ENCODE peak calls at places on chromosome 12, in six cellular contexts. J is A673, P is cardiac fibroblast, Z is suprapubic skin, X is upper lobe of right lung, O is lower leg skin. G is an unnamed sample.

GRCh38 chr12:62834971-62835547 is 99.9 kb downstream of the PPM1H start:
- DNase-seq in J (no peak), P (peak), Z (no peak), X (no peak), O (no peak), G (no peak)

GRCh38 chr12:60148109-60148508 is 552.3 kb downstream of the SLC16A7 start:
- DNase-seq in J (no peak), P (peak), Z (no peak), X (no peak), O (no peak), G (no peak)

GRCh38 chr12:46371718-46372130 is 849 bp downstream of the SLC38A2 start:
- DNase-seq in J (no peak), P (no peak), Z (peak), X (peak), O (peak), G (peak)

GRCh38 chr12:49819786-49820185 is 8.4 kb downstream of the NCKAP5L start:
- DNase-seq in J (no peak), P (no peak), Z (no peak), X (no peak), O (no peak), G (no peak)

GRCh38 chr12:110741795-110742717 is 635 bp downstream of the PPP1CC start:
- DNase-seq in J (peak), P (peak), Z (peak), X (no peak), O (no peak), G (no peak)

GRCh38 chr12:44874981-44875416 is 1.1 kb downstream of the NELL2 start:
- DNase-seq in J (peak), P (no peak), Z (no peak), X (no peak), O (peak), G (no peak)

GRCh38 chr12:92702754-92703679 is at the start of gene PLEKHG7:
- DNase-seq in J (no peak), P (no peak), Z (no peak), X (no peak), O (no peak), G (no peak)

GRCh38 chr12:19220205-19220604 is 90.7 kb downstream of the PLEKHA5 start:
- DNase-seq in J (peak), P (peak), Z (no peak), X (no peak), O (no peak), G (no peak)

GRCh38 chr12:62955678-62956077 is 20.7 kb upstream of the PPM1H start:
- DNase-seq in J (no peak), P (no peak), Z (no peak), X (no peak), O (no peak), G (no peak)

GRCh38 chr12:120999191-121000120 is 16.8 kb downstream of the C12orf43 start:
- DNase-seq in J (no peak), P (peak), Z (no peak), X (no peak), O (no peak), G (no peak)

GRCh38 chr12:80846930-80847329 is 90.8 kb downstream of the LIN7A start:
- DNase-seq in J (peak), P (no peak), Z (no peak), X (no peak), O (no peak), G (no peak)

GRCh38 chr12:39505025-39505424 is 62.1 kb upstream of the KIF21A start:
- DNase-seq in J (no peak), P (no peak), Z (no peak), X (no peak), O (no peak), G (no peak)

GRCh38 chr12:74292351-74293194 is 245.1 kb upstream of the ATXN7L3B start:
- DNase-seq in J (no peak), P (no peak), Z (no peak), X (no peak), O (no peak), G (no peak)

GRCh38 chr12:94768398-94769039 is 118.2 kb upstream of the TMCC3 start:
- DNase-seq in J (peak), P (no peak), Z (no peak), X (no peak), O (no peak), G (no peak)

GRCh38 chr12:47190271-47190750 is 110.6 kb upstream of the AMIGO2 start:
- DNase-seq in J (no peak), P (peak), Z (no peak), X (no peak), O (no peak), G (no peak)

GRCh38 chr12:125124320-125124966 is 59.2 kb downstream of the AACS start:
- DNase-seq in J (no peak), P (no peak), Z (no peak), X (no peak), O (no peak), G (no peak)
- H3K4me3 ChIP-seq in J (no peak), P (no peak), Z (no peak), X (no peak), O (no peak), G (no peak)

GRCh38 chr12:114684098-114684869 is at the start of gene TBX3:
- DNase-seq in J (peak), P (peak), Z (peak), X (peak), O (peak), G (peak)

GRCh38 chr12:114682101-114682919 is 1.7 kb downstream of the TBX3 start:
- DNase-seq in J (no peak), P (no peak), Z (no peak), X (no peak), O (no peak), G (no peak)

GRCh38 chr12:114682920-114683708 is 861 bp downstream of the TBX3 start:
- DNase-seq in J (peak), P (peak), Z (no peak), X (no peak), O (no peak), G (no peak)

GRCh38 chr12:114684870-114685273 is 897 bp upstream of the TBX3 start:
- DNase-seq in J (no peak), P (no peak), Z (no peak), X (no peak), O (no peak), G (no peak)

DNA sequence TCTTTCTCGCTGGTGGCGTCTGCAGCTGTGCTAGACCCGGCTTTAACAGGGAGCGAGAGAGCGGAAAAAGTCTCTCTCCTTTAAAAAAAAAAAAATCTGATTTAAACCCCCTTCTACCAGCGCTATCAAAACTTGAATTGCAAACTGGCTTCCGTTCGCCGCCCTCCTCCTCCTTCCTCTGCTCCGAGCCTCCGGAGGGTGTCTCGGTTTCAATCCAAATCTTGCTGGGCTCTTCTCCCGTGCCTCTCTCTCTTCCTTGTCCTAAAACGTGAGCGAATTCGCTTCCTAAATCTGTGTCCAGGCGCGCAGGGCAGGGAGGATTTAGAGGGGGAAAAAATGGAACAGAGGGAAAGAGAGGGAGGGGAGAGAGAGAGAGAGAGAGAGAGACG is 272 bp downstream of the TBX3 start:
- DNase-seq in J (no peak), P (no peak), Z (no peak), X (no peak), O (no peak), G (no peak)
- H3K4me3 ChIP-seq in J (peak), P (peak), Z (peak), X (peak), O (peak), G (peak)

GRCh38 chr12:27703720-27704452 is 6.7 kb upstream of the MRPS35 start:
- DNase-seq in J (peak), P (peak), Z (no peak), X (no peak), O (peak), G (peak)
- H3K4me3 ChIP-seq in J (no peak), P (no peak), Z (no peak), X (no peak), O (no peak), G (no peak)

GRCh38 chr12:7129647-7130536 is at the start of gene CLSTN3:
- DNase-seq in J (peak), P (peak), Z (peak), X (peak), O (peak), G (peak)

GRCh38 chr12:7130791-7131501 is 775 bp downstream of the CLSTN3 start:
- DNase-seq in J (peak), P (peak), Z (no peak), X (peak), O (no peak), G (no peak)

GRCh38 chr12:7130537-7130790 is 293 bp downstream of the CLSTN3 start:
- DNase-seq in J (no peak), P (no peak), Z (no peak), X (no peak), O (no peak), G (no peak)

GRCh38 chr12:7128681-7129593 is at the start of gene RBP5:
- DNase-seq in J (no peak), P (no peak), Z (no peak), X (no peak), O (no peak), G (no peak)

DNA sequence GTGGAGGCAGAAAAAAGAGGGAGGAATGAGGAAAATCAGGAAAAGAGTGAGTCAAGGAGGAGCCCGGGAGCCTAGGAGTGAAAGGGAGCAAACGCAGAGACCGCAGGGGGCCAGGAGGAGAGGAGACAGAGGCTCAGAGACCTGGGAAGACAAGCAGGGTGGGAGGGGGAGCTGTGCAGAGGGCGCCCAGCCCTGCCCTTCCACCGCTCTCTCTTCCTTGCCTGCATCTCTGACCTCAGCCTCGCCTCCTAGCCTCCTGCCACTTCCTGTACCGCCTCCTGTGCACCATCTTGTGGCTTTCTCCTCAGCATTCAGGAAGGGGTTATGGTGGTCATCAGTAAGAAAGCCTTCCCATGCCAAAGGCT is 1.3 kb downstream of the CLSTN3 start:
- DNase-seq in J (no peak), P (no peak), Z (no peak), X (no peak), O (no peak), G (no peak)
- H3K4me3 ChIP-seq in J (peak), P (no peak), Z (no peak), X (peak), O (no peak), G (peak)

GRCh38 chr12:55739025-55739378 is 3.9 kb upstream of the GDF11 start:
- DNase-seq in J (no peak), P (no peak), Z (no peak), X (no peak), O (no peak), G (no peak)
- H3K4me3 ChIP-seq in J (peak), P (no peak), Z (peak), X (peak), O (no peak), G (peak)

DNA sequence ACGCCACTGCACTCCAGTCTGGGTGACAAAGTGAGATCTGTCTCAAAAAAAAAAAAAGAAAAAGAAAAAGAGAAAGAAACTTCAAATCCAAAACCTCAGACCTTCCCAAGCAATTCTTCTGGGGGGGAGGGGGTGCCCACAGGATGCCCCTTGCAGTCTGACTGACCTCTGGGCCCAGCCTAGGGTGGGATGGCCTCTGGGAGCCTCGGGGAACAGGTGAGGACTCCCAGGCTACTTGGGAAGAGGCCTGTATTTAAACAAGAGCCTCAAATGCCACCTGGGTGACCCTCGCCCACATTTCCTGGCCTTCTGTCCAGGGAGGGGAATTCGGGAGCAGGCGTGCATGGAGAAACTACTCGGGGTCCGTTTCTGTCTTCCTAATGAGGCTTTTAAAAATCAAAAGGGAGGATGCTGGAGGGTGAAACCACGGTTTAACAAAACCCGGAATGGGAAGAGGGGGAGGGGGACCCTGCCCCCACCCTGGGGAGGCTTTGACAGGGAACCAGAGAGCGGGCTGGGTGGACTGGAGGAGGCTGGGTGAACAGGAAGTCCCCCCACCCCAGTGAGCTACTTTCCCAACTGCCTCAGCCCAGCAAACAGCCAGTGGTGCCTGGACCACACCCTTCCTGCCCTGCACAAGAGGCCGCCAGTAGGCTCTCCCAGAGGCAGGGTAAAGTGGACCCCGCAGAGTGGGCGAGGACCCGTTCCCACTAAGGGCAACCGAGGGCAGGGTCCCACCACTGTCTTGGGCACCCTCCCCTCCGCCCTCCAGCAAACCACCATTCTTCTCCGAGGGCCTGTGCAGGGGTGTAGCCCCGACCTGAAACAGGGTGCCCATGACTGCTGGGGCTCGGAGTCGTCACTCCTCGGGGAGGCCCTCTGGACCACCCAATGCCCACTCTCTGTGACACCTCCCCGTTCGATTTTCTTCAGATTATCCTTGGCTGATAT is 1.5 kb upstream of the FBRSL1 start:
- DNase-seq in J (no peak), P (no peak), Z (no peak), X (no peak), O (no peak), G (no peak)
- H3K4me3 ChIP-seq in J (peak), P (no peak), Z (peak), X (peak), O (peak), G (peak)

GRCh38 chr12:32756476-32757158 is 920 bp upstream of the YARS2 start:
- DNase-seq in J (no peak), P (no peak), Z (no peak), X (no peak), O (no peak), G (no peak)
- H3K4me3 ChIP-seq in J (peak), P (no peak), Z (peak), X (peak), O (no peak), G (peak)

GRCh38 chr12:53344487-53344823 is 8.3 kb upstream of the SP7 start:
- DNase-seq in J (no peak), P (no peak), Z (no peak), X (no peak), O (no peak), G (no peak)

GRCh38 chr12:53345486-53346195 is 9.5 kb upstream of the SP7 start:
- DNase-seq in J (peak), P (peak), Z (no peak), X (no peak), O (peak), G (no peak)

GRCh38 chr12:53344824-53345485 is 8.8 kb upstream of the SP7 start:
- DNase-seq in J (peak), P (peak), Z (peak), X (peak), O (peak), G (no peak)

GRCh38 chr12:53343449-53343848 is 7.3 kb upstream of the SP7 start:
- DNase-seq in J (no peak), P (no peak), Z (no peak), X (no peak), O (no peak), G (no peak)

GRCh38 chr12:53343978-53344377 is 7.8 kb upstream of the SP7 start:
- DNase-seq in J (no peak), P (no peak), Z (no peak), X (no peak), O (no peak), G (no peak)
- H3K4me3 ChIP-seq in J (no peak), P (no peak), Z (peak), X (no peak), O (no peak), G (peak)

GRCh38 chr12:10406725-10407124 is 2.8 kb downstream of the KLRC4 start:
- DNase-seq in J (no peak), P (no peak), Z (peak), X (no peak), O (peak), G (no peak)
- H3K4me3 ChIP-seq in J (no peak), P (no peak), Z (no peak), X (no peak), O (no peak), G (no peak)

DNA sequence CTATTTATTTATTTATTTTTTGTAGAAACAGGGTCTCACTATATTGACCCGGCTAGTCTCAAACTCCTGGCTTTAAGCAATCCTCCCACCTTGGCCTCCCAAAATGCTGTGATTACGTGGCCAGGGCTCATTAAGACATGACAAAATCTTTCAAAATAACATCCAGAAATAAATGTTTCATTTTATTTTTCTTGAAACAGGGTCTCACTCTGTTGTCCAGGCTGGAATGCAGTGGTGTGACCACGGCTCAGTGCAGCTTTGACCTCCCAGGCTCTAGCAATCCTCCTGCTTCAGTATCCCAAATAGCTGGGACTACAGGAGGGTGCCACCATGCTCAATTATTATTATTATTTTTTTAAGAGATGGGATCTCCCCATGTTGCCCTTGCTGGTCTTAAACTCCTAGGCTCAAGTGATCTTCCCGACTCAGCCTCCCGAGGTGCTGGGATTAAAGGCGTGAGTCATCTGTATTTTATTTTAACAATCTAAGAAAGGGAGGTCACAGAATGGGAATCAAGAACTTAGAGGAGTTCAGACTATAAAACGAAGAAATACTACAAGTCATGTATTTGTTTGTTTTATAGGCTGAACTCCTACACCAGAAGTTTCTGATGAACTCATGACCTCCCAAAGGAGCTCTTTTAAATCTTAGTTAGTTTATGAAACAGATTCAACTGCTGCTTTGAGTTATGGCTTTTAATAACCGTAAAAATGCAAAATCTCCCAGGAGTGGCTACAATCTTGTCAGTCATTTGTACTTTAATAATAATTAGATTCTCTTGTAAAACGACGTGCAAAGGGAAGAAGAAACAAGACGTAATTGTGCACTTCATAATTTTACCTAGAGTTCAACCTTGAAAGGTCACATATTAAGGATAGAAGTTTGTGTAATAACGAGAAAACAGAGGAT is 2.1 kb upstream of the TMEM263 start:
- DNase-seq in J (peak), P (no peak), Z (no peak), X (no peak), O (no peak), G (no peak)
- H3K4me3 ChIP-seq in J (no peak), P (no peak), Z (no peak), X (no peak), O (no peak), G (no peak)